ENCODE peak calls at places on chromosome 21, in four cellular contexts. N is HepG2, V is SK-N-SH, L is GM12878. X is an unnamed sample.

GRCh38 chr21:26583737-26584136 is 10.7 kb upstream of the CYYR1 start:
- DNase-seq in L (no peak), N (no peak), V (no peak), X (no peak)

GRCh38 chr21:26377111-26377694 is 195.9 kb downstream of the CYYR1 start:
- DNase-seq in N (no peak), L (no peak), V (no peak), X (no peak)

GRCh38 chr21:26448751-26449150 is 124.3 kb downstream of the CYYR1 start:
- DNase-seq in N (no peak), L (no peak), V (no peak), X (no peak)

GRCh38 chr21:35268817-35269216 is 219.7 kb upstream of the RUNX1 start:
- DNase-seq in L (no peak), V (no peak), N (no peak), X (no peak)

GRCh38 chr21:31974454-31974985 is 101.7 kb downstream of the HUNK start:
- DNase-seq in N (no peak), L (no peak), V (no peak), X (no peak)

GRCh38 chr21:46000731-46001641 is 19.4 kb downstream of the COL6A1 start:
- DNase-seq in V (no peak), L (no peak), N (no peak), X (peak)

GRCh38 chr21:35303085-35303484 is 254.0 kb upstream of the RUNX1 start:
- DNase-seq in V (no peak), L (no peak), N (no peak), X (no peak)

GRCh38 chr21:45876381-45877159 is 105.0 kb upstream of the COL6A1 start:
- DNase-seq in N (no peak), L (no peak), V (peak), X (no peak)

GRCh38 chr21:31526040-31526439 is 133.5 kb upstream of the SOD1 start:
- DNase-seq in L (no peak), N (no peak), V (no peak), X (no peak)

GRCh38 chr21:37513383-37513782 is 146.8 kb downstream of the DYRK1A start:
- DNase-seq in L (no peak), V (no peak), N (no peak), X (no peak)

GRCh38 chr21:31222142-31222541 is 121.9 kb downstream of the TIAM1 start:
- DNase-seq in V (no peak), N (no peak), L (no peak), X (no peak)

GRCh38 chr21:31977816-31978215 is 105.0 kb downstream of the HUNK start:
- DNase-seq in V (no peak), L (no peak), N (no peak), X (no peak)

GRCh38 chr21:45818276-45818903 is 163.2 kb upstream of the COL6A1 start:
- DNase-seq in V (no peak), N (no peak), L (no peak), X (no peak)

GRCh38 chr21:41580758-41581554 is 73.0 kb upstream of the TMPRSS2 start:
- DNase-seq in N (no peak), V (no peak), L (no peak), X (peak)

GRCh38 chr21:34992736-34993135 is 56.4 kb downstream of the RUNX1 start:
- DNase-seq in N (no peak), L (no peak), V (no peak), X (no peak)

GRCh38 chr21:46121286-46122221 is 23.6 kb downstream of the COL6A2 start:
- DNase-seq in L (no peak), V (peak), N (no peak), X (peak)

GRCh38 chr21:46498335-46499050 is 39.8 kb downstream of the DIP2A start:
- DNase-seq in V (no peak), L (no peak), N (no peak), X (no peak)

GRCh38 chr21:27145134-27145798 is 178.4 kb upstream of the ADAMTS5 start:
- DNase-seq in L (no peak), V (no peak), N (no peak), X (no peak)

GRCh38 chr21:46500224-46500861 is 41.7 kb downstream of the DIP2A start:
- DNase-seq in N (peak), V (no peak), L (no peak), X (no peak)

GRCh38 chr21:34519694-34520093 is 7.7 kb upstream of the KCNE1 start:
- DNase-seq in L (no peak), N (no peak), V (no peak), X (no peak)

GRCh38 chr21:17451364-17451869 is 61.4 kb upstream of the CXADR start:
- DNase-seq in V (no peak), L (no peak), N (peak), X (no peak)

GRCh38 chr21:25080706-25081495 is 526.4 kb downstream of the MRPL39 start:
- DNase-seq in L (no peak), N (no peak), V (no peak), X (no peak)

GRCh38 chr21:31576428-31576827 is 83.1 kb upstream of the SOD1 start:
- DNase-seq in L (no peak), V (no peak), N (no peak), X (no peak)

GRCh38 chr21:41410767-41411448 is 15.1 kb upstream of the MX1 start:
- DNase-seq in N (no peak), L (no peak), V (no peak), X (no peak)

GRCh38 chr21:22711636-22712035 is 1713.4 kb downstream of the NCAM2 start:
- DNase-seq in V (no peak), N (no peak), L (no peak), X (no peak)

DNA sequence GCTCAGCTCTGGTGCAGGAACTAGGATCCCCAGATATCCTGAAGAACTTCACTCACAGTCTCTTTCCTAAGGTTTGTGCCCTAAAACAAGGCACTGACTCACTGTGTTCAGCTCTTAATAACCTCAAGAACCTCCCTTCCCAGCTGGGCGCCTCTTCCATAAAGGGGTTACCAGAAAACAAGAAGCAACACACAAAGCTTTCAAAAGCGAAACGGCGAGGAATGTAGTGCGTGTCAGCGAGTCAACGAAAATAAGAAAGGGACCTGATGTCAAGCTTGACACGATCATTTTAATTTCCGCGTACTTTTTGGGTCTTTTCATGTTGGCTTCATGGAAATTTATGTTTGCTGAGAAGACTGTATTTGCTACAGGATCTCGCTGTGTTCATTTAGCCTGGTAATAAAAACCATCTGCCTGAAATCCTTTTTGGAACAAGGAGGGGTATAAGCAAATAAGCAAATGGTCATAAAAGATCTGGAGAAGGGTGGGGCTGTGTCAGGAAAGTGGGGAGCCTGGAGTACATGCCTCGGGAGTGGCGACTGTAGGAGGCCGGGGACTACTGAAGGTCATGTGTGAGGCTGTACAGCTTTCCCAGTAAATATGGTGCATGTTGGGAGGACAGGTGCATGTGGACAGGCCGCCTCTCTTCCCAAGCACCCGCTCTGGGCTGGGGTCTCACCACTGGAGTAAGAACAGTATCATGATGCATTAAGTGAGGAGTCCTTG is 11.4 kb upstream of the CLDN14 start:
- DNase-seq in L (no peak), V (no peak), N (no peak), X (no peak)
- TF ChIP-seq TCF12 in L (no peak), V (no peak), N (no peak), X (no peak)

GRCh38 chr21:40272037-40272436 is 404.8 kb downstream of the PCP4 start:
- DNase-seq in N (no peak), L (no peak), V (peak), X (no peak)
- TF ChIP-seq TCF12 in N (no peak), L (no peak), V (no peak), X (no peak)

GRCh38 chr21:33101300-33102005 is 31.5 kb downstream of the OLIG1 start:
- DNase-seq in L (no peak), N (no peak), V (no peak), X (no peak)
- TF ChIP-seq TCF12 in L (no peak), N (no peak), V (no peak), X (no peak)

DNA sequence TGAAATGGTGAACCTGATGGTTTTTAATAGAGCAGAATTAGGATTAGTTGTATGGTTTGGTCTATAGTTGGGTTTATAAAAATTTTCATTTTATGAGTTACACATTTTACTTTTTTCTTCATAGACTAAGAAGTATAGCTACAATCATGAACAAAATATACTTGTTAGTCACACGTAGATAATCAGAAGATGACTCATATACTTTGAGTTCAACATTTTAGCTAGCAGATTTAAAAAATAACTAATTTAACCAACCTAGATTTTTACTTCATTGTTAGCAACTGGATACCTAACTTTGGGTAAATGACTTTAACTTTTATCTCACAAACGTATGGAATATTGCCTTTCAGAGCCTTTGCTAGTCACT is 27.9 kb downstream of the MORC3 start:
- DNase-seq in N (no peak), L (no peak), V (no peak), X (no peak)
- TF ChIP-seq TCF12 in N (no peak), L (no peak), V (no peak), X (no peak)

DNA sequence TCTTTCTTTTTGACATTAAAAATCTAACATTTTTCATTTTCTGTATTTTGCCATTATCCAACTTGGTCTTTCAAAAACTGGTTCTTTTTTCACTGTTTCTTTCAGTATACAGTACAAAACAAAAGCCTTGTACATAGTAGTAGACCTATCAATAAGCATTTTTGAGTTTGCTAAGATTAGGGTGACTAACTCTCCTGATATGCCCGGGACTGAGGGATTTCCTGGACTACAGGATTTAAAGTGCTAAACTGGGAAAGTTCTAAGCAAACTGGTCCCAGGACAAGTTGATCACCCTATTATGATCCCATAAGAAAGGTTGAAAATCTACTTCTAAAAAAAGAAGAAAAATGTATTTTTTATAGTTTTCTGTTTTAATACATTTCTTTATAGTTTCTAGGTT is 120.9 kb downstream of the USP25 start:
- DNase-seq in V (no peak), L (no peak), N (peak), X (no peak)
- TF ChIP-seq TCF12 in V (no peak), L (no peak), N (no peak), X (no peak)

GRCh38 chr21:28334407-28334806 is 658.3 kb downstream of the LTN1 start:
- DNase-seq in V (no peak), N (no peak), L (no peak), X (no peak)

GRCh38 chr21:28333455-28334108 is 659.1 kb downstream of the LTN1 start:
- DNase-seq in N (peak), V (no peak), L (no peak), X (no peak)

GRCh38 chr21:28337319-28337718 is 655.4 kb downstream of the LTN1 start:
- DNase-seq in N (peak), V (peak), L (no peak), X (no peak)

GRCh38 chr21:28338906-28339305 is 653.8 kb downstream of the LTN1 start:
- DNase-seq in N (no peak), L (no peak), V (no peak), X (no peak)

DNA sequence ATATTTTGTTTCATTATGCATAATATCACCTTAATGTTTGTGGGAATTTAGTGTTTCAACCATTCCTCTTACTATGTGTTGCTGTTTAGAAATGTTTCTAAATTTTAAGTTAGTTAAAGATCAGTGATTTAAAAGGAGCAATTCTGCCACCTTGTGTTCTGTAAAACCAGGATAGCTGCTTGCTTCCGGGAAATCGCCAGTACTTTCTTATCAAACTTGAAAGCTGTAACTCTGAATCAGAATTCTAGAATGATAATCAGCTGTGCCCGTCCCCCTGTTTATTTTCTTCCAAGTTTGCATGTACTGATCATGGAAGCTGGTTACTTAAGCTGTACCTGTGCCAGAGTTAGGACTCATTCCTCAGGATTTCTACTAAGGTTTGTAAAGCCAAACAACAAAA is 656.4 kb downstream of the LTN1 start:
- DNase-seq in N (peak), L (no peak), V (peak), X (no peak)
- TF ChIP-seq TCF12 in N (no peak), L (no peak), V (peak), X (no peak)

GRCh38 chr21:42829954-42830353 is 49.4 kb downstream of the WDR4 start:
- DNase-seq in L (no peak), V (no peak), N (no peak), X (no peak)

GRCh38 chr21:42829417-42829816 is 49.9 kb downstream of the WDR4 start:
- DNase-seq in V (no peak), L (no peak), N (no peak), X (peak)

GRCh38 chr21:42827588-42827987 is 51.8 kb downstream of the WDR4 start:
- DNase-seq in N (no peak), V (no peak), L (no peak), X (no peak)

GRCh38 chr21:42833439-42833815 is 45.9 kb downstream of the WDR4 start:
- DNase-seq in V (peak), N (peak), L (peak), X (peak)

GRCh38 chr21:42830456-42831455 is 48.6 kb downstream of the WDR4 start:
- DNase-seq in V (no peak), L (no peak), N (no peak), X (peak)
- TF ChIP-seq TCF12 in V (no peak), L (no peak), N (no peak), X (no peak)

DNA sequence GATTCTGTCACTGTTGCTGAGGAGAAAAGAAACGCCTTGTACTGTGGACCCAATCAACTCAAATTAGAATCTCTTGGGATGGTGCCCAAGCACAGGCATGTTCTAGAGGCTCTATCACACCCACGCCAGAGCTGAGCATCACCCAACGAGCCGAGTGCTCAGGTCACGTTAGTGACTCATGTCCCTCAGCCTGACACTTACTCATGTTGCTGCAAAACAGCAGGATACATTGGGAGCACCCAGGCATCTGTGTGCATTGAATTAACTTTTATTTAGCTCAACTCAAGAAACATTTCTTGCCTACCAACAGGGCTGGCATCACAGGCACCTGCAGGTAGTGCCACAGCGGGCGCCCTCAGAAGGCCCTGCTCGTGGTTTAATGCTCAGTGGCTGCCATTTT is 149.8 kb downstream of the ETS2 start:
- DNase-seq in V (no peak), N (no peak), L (no peak), X (no peak)
- TF ChIP-seq TCF12 in V (no peak), N (no peak), L (no peak), X (no peak)

GRCh38 chr21:44785620-44786344 is 15.8 kb downstream of the UBE2G2 start:
- DNase-seq in N (no peak), V (no peak), L (no peak), X (no peak)
- TF ChIP-seq TCF12 in N (no peak), V (no peak), L (no peak), X (no peak)